ENCODE peak calls at places on chromosome 20, in six cellular contexts. R is activated T-helper 1 cell treated with anti-CD3 and anti-CD28 coated beads, Interleukin-2, amount 50 U/mL, for 16 hours; I is activated effector memory CD4-positive, alpha-beta T cell treated with anti-CD3 and anti-CD28 coated beads, Interleukin-2, amount 50 U/mL, for 16 hours; N is hepatic stellate cell; L is GM04504; H is GM23248. Y is an unnamed sample.

GRCh38 chr20:44817143-44817910 is 7.0 kb upstream of the RIMS4 start:
- DNase-seq in R (no peak), I (no peak), N (no peak), L (no peak), H (no peak), Y (no peak)

GRCh38 chr20:40663991-40664880 is 24.8 kb downstream of the MAFB start:
- DNase-seq in R (no peak), I (no peak), N (no peak), L (no peak), H (peak), Y (no peak)

GRCh38 chr20:61766921-61767610 is 298.6 kb downstream of the TAF4 start:
- DNase-seq in R (no peak), I (peak), N (no peak), L (no peak), H (no peak), Y (no peak)

GRCh38 chr20:63094767-63095499 is 88.2 kb upstream of the BHLHE23 start:
- DNase-seq in R (no peak), I (peak), N (no peak), L (no peak), H (no peak), Y (no peak)

GRCh38 chr20:25310268-25310920 is 62.5 kb downstream of the PYGB start:
- DNase-seq in R (no peak), I (peak), N (peak), L (peak), H (peak), Y (no peak)

GRCh38 chr20:4726710-4727391 is 5.1 kb downstream of the PRND start:
- DNase-seq in R (no peak), I (peak), N (peak), L (peak), H (peak), Y (no peak)

GRCh38 chr20:58708246-58708931 is 15.8 kb downstream of the NPEPL1 start:
- DNase-seq in R (no peak), I (peak), N (no peak), L (no peak), H (no peak), Y (no peak)

GRCh38 chr20:2874456-2874855 is 1.2 kb downstream of the PTPRA start:
- DNase-seq in R (no peak), I (no peak), N (no peak), L (no peak), H (peak), Y (no peak)

GRCh38 chr20:58963060-58963584 is 17.9 kb upstream of the NELFCD start:
- DNase-seq in R (no peak), I (no peak), N (no peak), L (no peak), H (no peak), Y (no peak)

GRCh38 chr20:1536893-1537730 is 20.4 kb downstream of the SIRPD start:
- DNase-seq in R (no peak), I (no peak), N (no peak), L (no peak), H (no peak), Y (no peak)

GRCh38 chr20:25188218-25188617 is 7.3 kb upstream of the ENTPD6 start:
- DNase-seq in R (no peak), I (no peak), N (no peak), L (no peak), H (no peak), Y (no peak)

GRCh38 chr20:40938020-40938419 is 90.6 kb upstream of the TOP1 start:
- DNase-seq in R (no peak), I (no peak), N (no peak), L (no peak), H (no peak), Y (no peak)

GRCh38 chr20:5706797-5707196 is 43.4 kb upstream of the SHLD1 start:
- DNase-seq in R (no peak), I (no peak), N (no peak), L (no peak), H (no peak), Y (no peak)

GRCh38 chr20:62203378-62204030 is 16.6 kb downstream of the HRH3 start:
- DNase-seq in R (no peak), I (no peak), N (no peak), L (no peak), H (no peak), Y (no peak)

GRCh38 chr20:1567392-1568165 is 10.1 kb upstream of the SIRPD start:
- DNase-seq in R (no peak), I (no peak), N (no peak), L (no peak), H (peak), Y (no peak)

GRCh38 chr20:40494238-40494637 is 194.8 kb downstream of the MAFB start:
- DNase-seq in R (no peak), I (no peak), N (no peak), L (no peak), H (no peak), Y (no peak)

GRCh38 chr20:49894073-49894470 is 21.3 kb downstream of the SPATA2 start:
- DNase-seq in R (no peak), I (peak), N (no peak), L (no peak), H (no peak), Y (no peak)

GRCh38 chr20:38554986-38555385 is 26.0 kb upstream of the ADIG start:
- DNase-seq in R (no peak), I (no peak), N (no peak), L (no peak), H (no peak), Y (no peak)

GRCh38 chr20:35174458-35175216 is 2.8 kb downstream of the PROCR start:
- DNase-seq in R (no peak), I (no peak), N (no peak), L (no peak), H (peak), Y (no peak)

GRCh38 chr20:50478162-50479036 is 31.8 kb upstream of the PTPN1 start:
- DNase-seq in R (peak), I (peak), N (no peak), L (no peak), H (peak), Y (peak)

GRCh38 chr20:53963670-53964466 is 106.5 kb downstream of the BCAS1 start:
- DNase-seq in R (no peak), I (no peak), N (no peak), L (no peak), H (no peak), Y (no peak)

GRCh38 chr20:62060631-62061541 is 4.8 kb downstream of the TAF4 start:
- DNase-seq in R (no peak), I (no peak), N (no peak), L (no peak), H (no peak), Y (no peak)

GRCh38 chr20:62598761-62599194 is 43.5 kb upstream of the SLCO4A1 start:
- DNase-seq in R (no peak), I (no peak), N (no peak), L (no peak), H (no peak), Y (peak)

GRCh38 chr20:32893878-32894483 is 35.3 kb downstream of the EFCAB8 start:
- DNase-seq in R (no peak), I (no peak), N (no peak), L (no peak), H (peak), Y (no peak)

GRCh38 chr20:20856956-20857355 is 144.5 kb upstream of the RALGAPA2 start:
- DNase-seq in R (no peak), I (no peak), N (no peak), L (no peak), H (peak), Y (no peak)

GRCh38 chr20:17835941-17836861 is 132.4 kb downstream of the SNX5 start:
- DNase-seq in R (no peak), I (no peak), N (peak), L (peak), H (peak), Y (no peak)

GRCh38 chr20:33687993-33688937 is 2.1 kb upstream of the E2F1 start:
- DNase-seq in R (no peak), I (no peak), N (no peak), L (no peak), H (no peak), Y (no peak)

GRCh38 chr20:10448270-10449156 is 13.4 kb downstream of the SLX4IP start:
- DNase-seq in R (no peak), I (no peak), N (no peak), L (no peak), H (peak), Y (no peak)

GRCh38 chr20:48773837-48774418 is 53.9 kb downstream of the PREX1 start:
- DNase-seq in R (no peak), I (no peak), N (no peak), L (peak), H (no peak), Y (no peak)

GRCh38 chr20:16170406-16170971 is 402.8 kb downstream of the KIF16B start:
- DNase-seq in R (no peak), I (no peak), N (no peak), L (no peak), H (no peak), Y (no peak)

GRCh38 chr20:45347297-45347935 is 808 bp downstream of the SDC4 start:
- DNase-seq in R (no peak), I (no peak), N (no peak), L (no peak), H (peak), Y (no peak)

Y was measured in NCI-H1048.